ENCODE peak calls at places on chromosomes 2 and 18, in eight cellular contexts. One of them, this sample, is unnamed.
A peak's percentile ranks its signal among the peaks of the same experiment; 100 is the strongest.

GRCh38 chr2:67503066-67503795 is 106.1 kb downstream of the ETAA1 start:
- DNase-seq in fibroblast of mammary gland: peak; percentile 97
- DNase-seq in CD4-positive, alpha-beta T cell: no peak
- DNase-seq in GM13976: no peak
- DNase-seq in astrocyte: peak; percentile 88
- DNase-seq in GM12864: no peak
- DNase-seq in progenitor cell of endocrine pancreas: no peak
- DNase-seq in choroid plexus epithelial cell: peak; percentile 72
- DNase-seq in this sample: no peak

GRCh38 chr18:39341106-39341505 is 1775.5 kb upstream of the CELF4 start:
- DNase-seq in choroid plexus epithelial cell: no peak
- DNase-seq in progenitor cell of endocrine pancreas: no peak
- DNase-seq in GM12864: no peak
- DNase-seq in CD4-positive, alpha-beta T cell: no peak
- DNase-seq in astrocyte: no peak
- DNase-seq in GM13976: no peak
- DNase-seq in fibroblast of mammary gland: no peak
- DNase-seq in this sample: no peak

GRCh38 chr2:71455011-71455740 is 1.8 kb downstream of the DYSF start:
- DNase-seq in choroid plexus epithelial cell: no peak
- DNase-seq in GM12864: no peak
- DNase-seq in CD4-positive, alpha-beta T cell: no peak
- DNase-seq in astrocyte: no peak
- DNase-seq in fibroblast of mammary gland: no peak
- DNase-seq in GM13976: no peak
- DNase-seq in progenitor cell of endocrine pancreas: no peak
- DNase-seq in this sample: no peak

GRCh38 chr2:206071832-206072231 is 14.1 kb downstream of the INO80D start:
- DNase-seq in progenitor cell of endocrine pancreas: no peak
- DNase-seq in CD4-positive, alpha-beta T cell: no peak
- DNase-seq in fibroblast of mammary gland: no peak
- DNase-seq in astrocyte: no peak
- DNase-seq in GM12864: no peak
- DNase-seq in GM13976: no peak
- DNase-seq in choroid plexus epithelial cell: no peak
- DNase-seq in this sample: no peak

GRCh38 chr2:71612581-71613520 is 159.5 kb downstream of the DYSF start:
- DNase-seq in choroid plexus epithelial cell: no peak
- DNase-seq in progenitor cell of endocrine pancreas: no peak
- DNase-seq in GM13976: no peak
- DNase-seq in fibroblast of mammary gland: no peak
- DNase-seq in GM12864: no peak
- DNase-seq in astrocyte: no peak
- DNase-seq in CD4-positive, alpha-beta T cell: no peak
- DNase-seq in this sample: no peak

GRCh38 chr2:108641766-108642165 is 77.5 kb upstream of the RANBP2 start:
- DNase-seq in progenitor cell of endocrine pancreas: no peak
- DNase-seq in GM12864: no peak
- DNase-seq in fibroblast of mammary gland: no peak
- DNase-seq in choroid plexus epithelial cell: no peak
- DNase-seq in CD4-positive, alpha-beta T cell: no peak
- DNase-seq in GM13976: no peak
- DNase-seq in astrocyte: no peak
- DNase-seq in this sample: no peak

GRCh38 chr2:227238242-227239237 is 74.1 kb downstream of the COL4A3 start:
- DNase-seq in fibroblast of mammary gland: peak; percentile 74
- DNase-seq in choroid plexus epithelial cell: peak; percentile 83
- DNase-seq in GM12864: peak; percentile 21
- DNase-seq in progenitor cell of endocrine pancreas: peak; percentile 58
- DNase-seq in CD4-positive, alpha-beta T cell: peak; percentile 47
- DNase-seq in astrocyte: peak; percentile 24
- DNase-seq in GM13976: peak; percentile 52
- DNase-seq in this sample: peak; percentile 79

GRCh38 chr2:80852808-80853139 is 548.2 kb upstream of the LRRTM1 start:
- DNase-seq in GM12864: no peak
- DNase-seq in GM13976: no peak
- DNase-seq in CD4-positive, alpha-beta T cell: no peak
- DNase-seq in astrocyte: no peak
- DNase-seq in choroid plexus epithelial cell: no peak
- DNase-seq in fibroblast of mammary gland: no peak
- DNase-seq in progenitor cell of endocrine pancreas: no peak
- DNase-seq in this sample: no peak

GRCh38 chr2:191212119-191212518 is 33.1 kb upstream of the MYO1B start:
- DNase-seq in fibroblast of mammary gland: no peak
- DNase-seq in GM13976: no peak
- DNase-seq in choroid plexus epithelial cell: no peak
- DNase-seq in astrocyte: no peak
- DNase-seq in progenitor cell of endocrine pancreas: no peak
- DNase-seq in CD4-positive, alpha-beta T cell: no peak
- DNase-seq in GM12864: no peak
- DNase-seq in this sample: no peak

GRCh38 chr2:225173909-225174308 is 131.6 kb upstream of the DOCK10 start:
- DNase-seq in GM13976: no peak
- DNase-seq in GM12864: no peak
- DNase-seq in choroid plexus epithelial cell: no peak
- DNase-seq in progenitor cell of endocrine pancreas: no peak
- DNase-seq in astrocyte: no peak
- DNase-seq in CD4-positive, alpha-beta T cell: no peak
- DNase-seq in fibroblast of mammary gland: peak; percentile 10
- DNase-seq in this sample: no peak

GRCh38 chr18:10131036-10131774 is 217.4 kb downstream of the VAPA start:
- DNase-seq in CD4-positive, alpha-beta T cell: no peak
- DNase-seq in fibroblast of mammary gland: no peak
- DNase-seq in GM12864: no peak
- DNase-seq in astrocyte: no peak
- DNase-seq in GM13976: no peak
- DNase-seq in progenitor cell of endocrine pancreas: no peak
- DNase-seq in choroid plexus epithelial cell: no peak
- DNase-seq in this sample: no peak

GRCh38 chr2:54465143-54465542 is 9.0 kb downstream of the SPTBN1 start:
- DNase-seq in GM12864: no peak
- DNase-seq in fibroblast of mammary gland: no peak
- DNase-seq in GM13976: no peak
- DNase-seq in CD4-positive, alpha-beta T cell: no peak
- DNase-seq in progenitor cell of endocrine pancreas: no peak
- DNase-seq in astrocyte: no peak
- DNase-seq in choroid plexus epithelial cell: no peak
- DNase-seq in this sample: no peak

GRCh38 chr2:85935746-85936208 is 47.0 kb upstream of the ST3GAL5 start:
- DNase-seq in GM13976: no peak
- DNase-seq in fibroblast of mammary gland: peak; percentile 62
- DNase-seq in CD4-positive, alpha-beta T cell: no peak
- DNase-seq in choroid plexus epithelial cell: peak; percentile 89
- DNase-seq in progenitor cell of endocrine pancreas: no peak
- DNase-seq in GM12864: no peak
- DNase-seq in astrocyte: peak; percentile 97
- DNase-seq in this sample: no peak

GRCh38 chr2:230268606-230269222 is 43.2 kb downstream of the SP140 start:
- DNase-seq in CD4-positive, alpha-beta T cell: no peak
- DNase-seq in GM12864: no peak
- DNase-seq in GM13976: peak; percentile 28
- DNase-seq in progenitor cell of endocrine pancreas: no peak
- DNase-seq in fibroblast of mammary gland: peak; percentile 34
- DNase-seq in choroid plexus epithelial cell: peak; percentile 48
- DNase-seq in astrocyte: peak; percentile 3
- DNase-seq in this sample: peak; percentile 28

GRCh38 chr2:68352651-68353386 is 12.3 kb upstream of the PLEK start:
- DNase-seq in GM12864: no peak
- DNase-seq in progenitor cell of endocrine pancreas: no peak
- DNase-seq in astrocyte: no peak
- DNase-seq in CD4-positive, alpha-beta T cell: no peak
- DNase-seq in choroid plexus epithelial cell: peak; percentile 10
- DNase-seq in fibroblast of mammary gland: peak; percentile 27
- DNase-seq in GM13976: no peak
- DNase-seq in this sample: no peak

GRCh38 chr18:58225101-58225500 is 181.1 kb downstream of the NEDD4L start:
- DNase-seq in GM12864: no peak
- DNase-seq in fibroblast of mammary gland: peak; percentile 40
- DNase-seq in progenitor cell of endocrine pancreas: no peak
- DNase-seq in CD4-positive, alpha-beta T cell: no peak
- DNase-seq in GM13976: peak; percentile 59
- DNase-seq in astrocyte: no peak
- DNase-seq in choroid plexus epithelial cell: no peak
- DNase-seq in this sample: peak; percentile 46

GRCh38 chr18:46660955-46661749 is 4.1 kb upstream of the LOXHD1 start:
- DNase-seq in GM12864: no peak
- DNase-seq in choroid plexus epithelial cell: peak; percentile 43
- DNase-seq in fibroblast of mammary gland: peak; percentile 23
- DNase-seq in CD4-positive, alpha-beta T cell: no peak
- DNase-seq in progenitor cell of endocrine pancreas: no peak
- DNase-seq in astrocyte: peak; percentile 14
- DNase-seq in GM13976: no peak
- DNase-seq in this sample: no peak

GRCh38 chr18:55012041-55012440 is 52.8 kb upstream of the CCDC68 start:
- DNase-seq in progenitor cell of endocrine pancreas: no peak
- DNase-seq in GM12864: no peak
- DNase-seq in astrocyte: peak; percentile 43
- DNase-seq in CD4-positive, alpha-beta T cell: no peak
- DNase-seq in fibroblast of mammary gland: peak; percentile 33
- DNase-seq in GM13976: no peak
- DNase-seq in choroid plexus epithelial cell: peak; percentile 68
- DNase-seq in this sample: no peak

GRCh38 chr2:37585982-37586621 is 85.3 kb downstream of the CDC42EP3 start:
- DNase-seq in choroid plexus epithelial cell: peak; percentile 95
- DNase-seq in astrocyte: peak; percentile 98
- DNase-seq in fibroblast of mammary gland: peak; percentile 97
- DNase-seq in GM13976: no peak
- DNase-seq in GM12864: peak; percentile 64
- DNase-seq in CD4-positive, alpha-beta T cell: peak; percentile 38
- DNase-seq in progenitor cell of endocrine pancreas: no peak
- DNase-seq in this sample: peak; percentile 84

GRCh38 chr2:216013080-216013909 is at the start of gene MREG:
- DNase-seq in fibroblast of mammary gland: peak; percentile 61
- DNase-seq in choroid plexus epithelial cell: peak; percentile 71
- DNase-seq in GM12864: no peak
- DNase-seq in progenitor cell of endocrine pancreas: peak; percentile 87
- DNase-seq in astrocyte: peak; percentile 26
- DNase-seq in CD4-positive, alpha-beta T cell: peak; percentile 78
- DNase-seq in GM13976: peak; percentile 90
- DNase-seq in this sample: peak; percentile 90

GRCh38 chr2:38274286-38275276 is 102.5 kb downstream of the ATL2 start:
- DNase-seq in choroid plexus epithelial cell: peak; percentile 95
- DNase-seq in CD4-positive, alpha-beta T cell: no peak
- DNase-seq in astrocyte: peak; percentile 64
- DNase-seq in GM12864: peak; percentile 70
- DNase-seq in GM13976: peak; percentile 69
- DNase-seq in progenitor cell of endocrine pancreas: no peak
- DNase-seq in fibroblast of mammary gland: peak; percentile 91
- DNase-seq in this sample: peak; percentile 47

GRCh38 chr2:48198285-48198821 is 292.1 kb upstream of the FBXO11 start:
- DNase-seq in GM12864: no peak
- DNase-seq in astrocyte: no peak
- DNase-seq in choroid plexus epithelial cell: no peak
- DNase-seq in fibroblast of mammary gland: no peak
- DNase-seq in progenitor cell of endocrine pancreas: no peak
- DNase-seq in CD4-positive, alpha-beta T cell: no peak
- DNase-seq in GM13976: no peak
- DNase-seq in this sample: no peak

GRCh38 chr2:222862068-222862914 is 1.5 kb downstream of the ACSL3 start:
- DNase-seq in choroid plexus epithelial cell: peak; percentile 78
- DNase-seq in GM13976: no peak
- DNase-seq in progenitor cell of endocrine pancreas: no peak
- DNase-seq in CD4-positive, alpha-beta T cell: no peak
- DNase-seq in fibroblast of mammary gland: peak; percentile 52
- DNase-seq in astrocyte: no peak
- DNase-seq in GM12864: no peak
- DNase-seq in this sample: no peak

DNA sequence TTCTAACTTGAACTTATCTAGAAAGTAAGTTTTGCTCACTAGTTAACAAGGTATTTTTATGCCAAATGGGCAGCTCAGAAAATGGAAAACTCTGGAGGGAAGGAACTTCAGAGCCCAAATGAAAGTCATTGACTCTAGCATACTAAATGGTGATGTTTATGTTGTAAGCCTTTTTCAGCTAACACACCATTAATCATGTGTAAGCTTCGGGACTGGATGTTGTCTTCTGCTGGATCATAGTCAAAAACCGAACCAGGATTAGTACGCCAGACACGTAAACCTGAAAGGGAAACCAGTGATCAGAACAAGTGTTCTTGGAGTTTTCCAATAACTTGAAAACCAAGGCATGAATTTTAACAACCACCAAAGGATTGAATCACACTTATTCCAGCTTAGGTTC is 81.8 kb downstream of the RIF1 start:
- DNase-seq in choroid plexus epithelial cell: no peak
- DNase-seq in GM12864: no peak
- DNase-seq in astrocyte: peak; percentile 4
- DNase-seq in fibroblast of mammary gland: peak; percentile 12
- DNase-seq in progenitor cell of endocrine pancreas: no peak
- DNase-seq in CD4-positive, alpha-beta T cell: no peak
- DNase-seq in GM13976: no peak
- DNase-seq in this sample: no peak
- TF ChIP-seq CTCF in choroid plexus epithelial cell: no peak
- TF ChIP-seq CTCF in GM12864: no peak
- TF ChIP-seq CTCF in astrocyte: no peak
- TF ChIP-seq CTCF in fibroblast of mammary gland: no peak
- TF ChIP-seq CTCF in progenitor cell of endocrine pancreas: no peak
- TF ChIP-seq CTCF in CD4-positive, alpha-beta T cell: no peak
- TF ChIP-seq CTCF in GM13976: no peak
- TF ChIP-seq CTCF in this sample: no peak

GRCh38 chr18:35355140-35355618 is 11.0 kb upstream of the ZNF24 start:
- DNase-seq in astrocyte: peak; percentile 73
- DNase-seq in progenitor cell of endocrine pancreas: peak; percentile 31
- DNase-seq in GM12864: peak; percentile 61
- DNase-seq in GM13976: peak; percentile 52
- DNase-seq in choroid plexus epithelial cell: peak; percentile 95
- DNase-seq in fibroblast of mammary gland: peak; percentile 81
- DNase-seq in CD4-positive, alpha-beta T cell: peak; percentile 44
- DNase-seq in this sample: peak; percentile 75
- TF ChIP-seq CTCF in astrocyte: peak; percentile 79
- TF ChIP-seq CTCF in progenitor cell of endocrine pancreas: peak; percentile 77
- TF ChIP-seq CTCF in GM12864: peak; percentile 69
- TF ChIP-seq CTCF in GM13976: peak; percentile 56
- TF ChIP-seq CTCF in choroid plexus epithelial cell: peak; percentile 92
- TF ChIP-seq CTCF in fibroblast of mammary gland: peak; percentile 81
- TF ChIP-seq CTCF in CD4-positive, alpha-beta T cell: peak; percentile 68
- TF ChIP-seq CTCF in this sample: peak; percentile 48

GRCh38 chr2:28956415-28956826 is 24.7 kb upstream of the TOGARAM2 start:
- DNase-seq in GM12864: peak; percentile 18
- DNase-seq in CD4-positive, alpha-beta T cell: peak; percentile 48
- DNase-seq in progenitor cell of endocrine pancreas: peak; percentile 38
- DNase-seq in choroid plexus epithelial cell: peak; percentile 70
- DNase-seq in fibroblast of mammary gland: peak; percentile 41
- DNase-seq in astrocyte: peak; percentile 13
- DNase-seq in GM13976: peak; percentile 59
- DNase-seq in this sample: peak; percentile 72
- TF ChIP-seq CTCF in GM12864: peak; percentile 59
- TF ChIP-seq CTCF in CD4-positive, alpha-beta T cell: no peak
- TF ChIP-seq CTCF in progenitor cell of endocrine pancreas: peak; percentile 60
- TF ChIP-seq CTCF in choroid plexus epithelial cell: peak; percentile 64
- TF ChIP-seq CTCF in fibroblast of mammary gland: peak; percentile 43
- TF ChIP-seq CTCF in astrocyte: peak; percentile 23
- TF ChIP-seq CTCF in GM13976: no peak
- TF ChIP-seq CTCF in this sample: no peak

DNA sequence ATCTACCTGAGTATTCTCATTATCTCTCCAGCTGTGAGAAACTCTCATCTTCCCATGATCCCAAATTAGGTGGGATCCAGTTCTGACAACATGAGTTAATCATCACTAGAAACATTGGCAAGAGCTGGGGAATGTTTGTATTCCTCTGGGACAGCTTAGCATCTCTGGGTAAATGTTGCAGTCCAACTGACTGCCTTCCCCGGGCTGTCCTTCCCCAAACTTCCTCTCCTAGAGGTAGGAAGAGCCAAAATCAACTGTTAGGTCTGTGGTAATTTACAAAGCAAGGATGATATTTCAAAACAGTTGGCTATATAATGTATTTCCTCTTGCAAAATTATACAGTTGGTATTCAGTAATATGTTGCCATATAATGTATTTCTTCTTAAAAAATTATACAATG is 148.5 kb downstream of the MGAT5 start:
- DNase-seq in astrocyte: peak; percentile 26
- DNase-seq in progenitor cell of endocrine pancreas: no peak
- DNase-seq in CD4-positive, alpha-beta T cell: no peak
- DNase-seq in choroid plexus epithelial cell: peak; percentile 83
- DNase-seq in GM13976: no peak
- DNase-seq in fibroblast of mammary gland: peak; percentile 97
- DNase-seq in GM12864: no peak
- DNase-seq in this sample: no peak
- TF ChIP-seq CTCF in astrocyte: no peak
- TF ChIP-seq CTCF in progenitor cell of endocrine pancreas: no peak
- TF ChIP-seq CTCF in CD4-positive, alpha-beta T cell: no peak
- TF ChIP-seq CTCF in choroid plexus epithelial cell: peak; percentile 1
- TF ChIP-seq CTCF in GM13976: no peak
- TF ChIP-seq CTCF in fibroblast of mammary gland: no peak
- TF ChIP-seq CTCF in GM12864: no peak
- TF ChIP-seq CTCF in this sample: no peak